ENCODE peak calls at places on chromosome 18, in eight cellular contexts. Q is GM12878, K is A549, U is stomach, T is sigmoid colon, D is H1, C is K562, W is SK-N-SH. M is an unnamed sample. For H3K4me1, the result is how much of the 10 kb centered on the place peaks cover.

GRCh38 chr18:26429535-26429934 is 118.8 kb downstream of the KCTD1 start:
- DNase-seq in Q (no peak), K (peak), U (no peak), T (peak), D (peak), C (no peak), W (peak), M (no peak)

GRCh38 chr18:76451475-76452331 is 43.3 kb downstream of the ZNF516 start:
- DNase-seq in Q (no peak), K (no peak), U (no peak), T (peak), D (peak), C (no peak), W (no peak), M (peak)

GRCh38 chr18:2337552-2338141 is 233.7 kb downstream of the METTL4 start:
- DNase-seq in Q (no peak), K (peak), U (peak), T (no peak), D (peak), C (peak), W (peak), M (no peak)

GRCh38 chr18:78998350-78999055 is 18.9 kb downstream of the SALL3 start:
- DNase-seq in Q (no peak), K (no peak), U (no peak), T (no peak), D (no peak), C (peak), W (no peak), M (no peak)

GRCh38 chr18:45073556-45073955 is 392.9 kb downstream of the SETBP1 start:
- DNase-seq in Q (no peak), K (no peak), U (no peak), T (no peak), D (no peak), C (no peak), W (no peak), M (no peak)

GRCh38 chr18:44682181-44682870 is 1.6 kb downstream of the SETBP1 start:
- DNase-seq in Q (no peak), K (no peak), U (no peak), T (peak), D (peak), C (no peak), W (no peak), M (peak)

GRCh38 chr18:44637210-44638051 is 43.3 kb upstream of the SETBP1 start:
- DNase-seq in Q (no peak), K (peak), U (no peak), T (no peak), D (no peak), C (no peak), W (no peak), M (no peak)

GRCh38 chr18:28159055-28159454 is 17.9 kb downstream of the CDH2 start:
- DNase-seq in Q (no peak), K (no peak), U (no peak), T (no peak), D (no peak), C (no peak), W (no peak), M (no peak)

GRCh38 chr18:49090901-49091300 is 140.1 kb upstream of the SMAD7 start:
- DNase-seq in Q (no peak), K (no peak), U (no peak), T (no peak), D (no peak), C (no peak), W (no peak), M (no peak)

GRCh38 chr18:49241852-49242251 is 218.6 kb downstream of the DYM start:
- DNase-seq in Q (no peak), K (no peak), U (no peak), T (no peak), D (no peak), C (no peak), W (no peak), M (no peak)

GRCh38 chr18:54130177-54130576 is 94.3 kb downstream of the MBD2 start:
- DNase-seq in Q (no peak), K (no peak), U (no peak), T (no peak), D (no peak), C (no peak), W (no peak), M (no peak)

GRCh38 chr18:80246656-80247402 is 485 bp downstream of the PARD6G start:
- DNase-seq in Q (no peak), K (peak), U (no peak), T (no peak), D (peak), C (peak), W (peak), M (peak)

GRCh38 chr18:54263904-54264336 is 5.4 kb upstream of the POLI start:
- DNase-seq in Q (peak), K (no peak), U (no peak), T (no peak), D (no peak), C (no peak), W (no peak), M (no peak)

GRCh38 chr18:13219576-13219975 is 1.0 kb downstream of the LDLRAD4 start:
- DNase-seq in Q (no peak), K (no peak), U (no peak), T (no peak), D (no peak), C (no peak), W (no peak), M (no peak)

GRCh38 chr18:47981320-47981719 is 50.9 kb upstream of the SMAD2 start:
- DNase-seq in Q (no peak), K (no peak), U (no peak), T (no peak), D (no peak), C (no peak), W (no peak), M (no peak)

GRCh38 chr18:2981212-2981728 is 31.7 kb downstream of the LPIN2 start:
- DNase-seq in Q (no peak), K (peak), U (no peak), T (no peak), D (no peak), C (no peak), W (no peak), M (no peak)

GRCh38 chr18:23316986-23317385 is 136.1 kb upstream of the RIOK3 start:
- DNase-seq in Q (no peak), K (no peak), U (no peak), T (no peak), D (no peak), C (no peak), W (no peak), M (no peak)

GRCh38 chr18:55699233-55699765 is 111.3 kb upstream of the TCF4 start:
- DNase-seq in Q (no peak), K (no peak), U (no peak), T (no peak), D (no peak), C (peak), W (no peak), M (no peak)

GRCh38 chr18:8870528-8870927 is 165.2 kb downstream of the MTCL1 start:
- DNase-seq in Q (no peak), K (no peak), U (no peak), T (no peak), D (no peak), C (no peak), W (no peak), M (no peak)

GRCh38 chr18:323253-323622 is 55.4 kb upstream of the THOC1 start:
- DNase-seq in Q (no peak), K (no peak), U (no peak), T (no peak), D (no peak), C (no peak), W (no peak), M (no peak)

GRCh38 chr18:2921778-2922177 is 75.0 kb downstream of the EMILIN2 start:
- DNase-seq in Q (no peak), K (no peak), U (no peak), T (no peak), D (peak), C (no peak), W (no peak), M (no peak)

GRCh38 chr18:3875961-3876360 is 426.0 kb downstream of the TGIF1 start:
- DNase-seq in Q (no peak), K (no peak), U (no peak), T (no peak), D (no peak), C (no peak), W (no peak), M (no peak)

GRCh38 chr18:68387246-68387645 is 327.7 kb downstream of the TMX3 start:
- DNase-seq in Q (no peak), K (no peak), U (no peak), T (no peak), D (no peak), C (no peak), W (no peak), M (no peak)

DNA sequence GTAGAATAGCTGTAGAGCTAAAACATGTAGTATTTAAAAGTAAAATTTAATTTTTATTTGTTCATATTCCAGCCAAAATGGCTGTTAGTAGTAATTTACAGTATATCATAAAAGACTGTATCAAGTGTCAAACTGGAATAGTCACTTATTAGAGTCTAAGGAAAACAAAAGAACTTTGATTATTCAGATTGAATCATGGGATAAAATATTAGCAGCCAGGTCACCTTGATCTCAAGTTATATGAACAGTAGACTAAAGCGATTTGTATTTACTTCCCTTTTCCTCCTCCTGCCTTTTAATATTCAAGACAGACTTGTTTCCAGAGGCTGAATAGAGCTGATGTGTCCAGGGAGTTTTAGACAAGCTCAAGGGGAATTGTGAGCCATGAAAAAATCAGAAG is 54.4 kb downstream of the PMAIP1 start:
- DNase-seq in Q (no peak), K (no peak), U (no peak), T (no peak), D (no peak), C (no peak), W (no peak), M (no peak)
- H3K4me1 ChIP-seq in Q (under half), K (under half), U (under half), T (under half), D (under half), C (under half), W (under half), M (under half)

GRCh38 chr18:50262977-50263376 is 3.3 kb downstream of the CFAP53 start:
- DNase-seq in Q (no peak), K (no peak), U (no peak), T (no peak), D (no peak), C (no peak), W (no peak), M (no peak)
- TF ChIP-seq EP300 in Q (no peak), K (no peak), U (no peak), T (no peak), D (no peak), C (no peak), W (no peak), M (no peak)

DNA sequence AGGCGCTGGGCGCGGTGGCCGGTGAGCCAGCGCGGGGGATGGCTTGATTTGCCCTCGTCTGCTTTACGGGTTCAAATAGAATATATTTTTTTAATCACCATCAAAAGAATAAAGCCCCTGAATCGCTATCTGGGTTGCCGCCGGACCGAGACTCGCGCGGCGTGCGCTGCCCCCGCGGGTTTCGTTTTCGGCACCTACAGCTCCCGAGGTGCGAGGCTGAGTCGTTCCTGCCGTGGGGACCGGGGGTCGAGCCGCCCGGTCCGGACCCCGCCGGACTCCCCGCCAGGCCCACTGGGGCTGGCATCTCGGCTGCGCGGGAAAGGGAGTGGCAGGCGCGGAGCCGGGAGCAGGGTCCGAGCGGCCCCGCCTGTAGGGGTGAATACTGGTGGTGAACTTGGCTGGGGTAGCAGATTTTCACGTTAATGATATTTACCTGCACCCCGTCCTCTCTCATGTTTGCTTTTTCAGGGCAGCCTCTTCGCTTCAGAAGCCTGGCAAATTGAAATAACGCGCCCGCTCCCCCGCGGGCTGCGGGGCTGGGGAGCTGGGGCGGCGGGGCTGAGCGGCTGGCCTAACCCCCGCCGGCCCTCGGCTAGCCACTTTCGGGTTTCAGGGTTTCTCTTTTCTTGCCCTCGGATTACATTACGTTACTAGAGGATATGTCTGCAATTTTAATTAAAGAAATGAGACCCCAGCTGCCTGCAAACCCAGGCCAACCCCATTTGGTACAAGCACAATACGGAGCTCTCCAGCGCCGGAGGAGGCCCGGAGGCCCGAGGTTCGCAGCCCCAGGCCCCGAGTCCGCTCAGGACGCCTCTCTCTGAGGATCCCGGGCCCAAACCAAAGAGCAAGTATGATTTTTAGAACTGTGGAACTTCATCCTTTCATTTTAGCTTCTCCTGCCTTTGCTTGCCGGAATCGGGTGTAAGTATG is 1.7 kb upstream of the CELF4 start:
- DNase-seq in Q (no peak), K (no peak), U (no peak), T (peak), D (no peak), C (no peak), W (peak), M (no peak)
- H3K27ac ChIP-seq in Q (no peak), K (no peak), U (no peak), T (no peak), D (no peak), C (no peak), W (no peak), M (no peak)

GRCh38 chr18:63936156-63936931 is 12.8 kb upstream of the HMSD start:
- DNase-seq in Q (peak), K (peak), U (peak), T (peak), D (peak), C (peak), W (peak), M (peak)

GRCh38 chr18:63928331-63928730 is 20.6 kb downstream of the SERPINB10 start:
- DNase-seq in Q (no peak), K (no peak), U (no peak), T (no peak), D (no peak), C (no peak), W (no peak), M (no peak)

DNA sequence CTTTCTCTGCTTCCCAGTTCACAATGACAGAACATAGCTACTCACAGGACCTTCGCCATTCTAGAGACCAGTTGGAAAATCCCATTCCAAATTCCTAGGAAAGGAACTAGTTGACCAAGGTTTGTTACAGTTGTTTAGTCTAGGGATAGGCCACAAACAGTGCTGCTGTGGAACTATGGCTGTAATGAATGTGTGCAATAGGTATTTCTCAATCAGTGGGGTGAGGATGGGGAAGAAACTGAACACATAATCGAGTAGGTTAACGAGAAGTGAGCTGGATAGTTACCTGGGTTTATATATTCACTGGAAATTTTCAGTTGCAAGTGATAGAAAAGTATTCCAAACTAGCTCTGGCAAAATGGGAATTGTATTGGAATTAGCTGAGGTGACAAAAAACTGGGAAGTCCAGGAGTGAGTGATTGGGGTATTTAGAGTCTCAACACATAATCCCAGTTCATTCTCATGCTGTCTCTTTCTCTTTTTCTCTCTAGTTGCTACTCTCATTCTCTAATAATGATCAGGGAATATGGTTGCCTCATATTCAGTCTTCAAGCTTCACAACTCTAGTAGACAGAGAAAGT is 18.2 kb upstream of the HMSD start:
- DNase-seq in Q (no peak), K (no peak), U (no peak), T (no peak), D (no peak), C (no peak), W (no peak), M (no peak)
- H3K4me1 ChIP-seq in Q (under half), K (under half), U (under half), T (under half), D (under half), C (under half), W (under half), M (under half)

DNA sequence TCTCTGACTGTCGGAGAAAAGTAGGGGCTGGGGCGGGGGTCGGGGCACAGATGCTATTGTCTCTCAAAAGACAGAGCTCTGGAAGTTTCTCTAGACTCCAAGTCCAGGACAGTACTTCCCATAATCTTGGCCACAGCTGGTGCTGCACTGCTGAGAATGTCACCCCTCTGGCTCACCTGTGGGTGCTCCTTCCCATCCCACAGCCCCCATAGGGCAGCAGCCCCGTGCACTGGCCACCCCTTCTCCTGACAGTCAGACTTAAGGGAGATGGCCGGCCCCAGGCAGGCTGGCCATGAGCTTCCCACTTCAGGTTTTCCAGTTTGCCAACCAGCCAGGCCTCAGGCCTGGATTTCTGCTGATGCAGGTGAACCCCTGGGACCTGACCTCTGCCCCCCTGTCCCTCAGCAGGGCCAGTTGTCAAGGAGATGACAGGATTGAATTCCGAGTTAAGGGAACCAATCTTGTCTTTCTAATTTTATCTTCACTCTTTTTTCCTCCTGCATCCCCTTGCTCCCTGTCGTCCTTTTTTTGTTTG is 30.2 kb upstream of the BOD1L2 start:
- DNase-seq in Q (no peak), K (no peak), U (no peak), T (no peak), D (no peak), C (no peak), W (no peak), M (no peak)
- TF ChIP-seq EP300 in Q (no peak), K (no peak), U (no peak), T (no peak), D (no peak), C (no peak), W (no peak), M (no peak)

M was measured in ovary.